ENCODE peak calls at places on chromosome 5, in four cellular contexts. One of them, this sample, is unnamed.
A peak's percentile ranks its signal among the peaks of the same experiment; 100 is the strongest.

GRCh38 chr5:135126688-135127603 is 92.9 kb upstream of the PITX1 start:
- DNase-seq in GM12878: no peak
- DNase-seq in HepG2: no peak
- DNase-seq in K562: no peak
- DNase-seq in this sample: no peak

GRCh38 chr5:167802755-167803431 is 488.6 kb upstream of the WWC1 start:
- DNase-seq in GM12878: no peak
- DNase-seq in HepG2: no peak
- DNase-seq in K562: no peak
- DNase-seq in this sample: no peak

GRCh38 chr5:1259806-1260480 is 34.8 kb downstream of the SLC6A18 start:
- DNase-seq in GM12878: no peak
- DNase-seq in HepG2: no peak
- DNase-seq in K562: no peak
- DNase-seq in this sample: no peak

GRCh38 chr5:141841781-141842180 is 36.4 kb downstream of the PCDH1 start:
- DNase-seq in GM12878: no peak
- DNase-seq in HepG2: no peak
- DNase-seq in K562: no peak
- DNase-seq in this sample: no peak

GRCh38 chr5:10219068-10219467 is 30.6 kb downstream of the ATPSCKMT start:
- DNase-seq in GM12878: no peak
- DNase-seq in HepG2: no peak
- DNase-seq in K562: no peak
- DNase-seq in this sample: no peak

GRCh38 chr5:179825655-179826182 is 5.0 kb downstream of the SQSTM1 start:
- DNase-seq in GM12878: no peak
- DNase-seq in HepG2: peak; percentile 93
- DNase-seq in K562: no peak
- DNase-seq in this sample: no peak

GRCh38 chr5:125470503-125470902 is 724.1 kb upstream of the ZNF608 start:
- DNase-seq in GM12878: no peak
- DNase-seq in HepG2: no peak
- DNase-seq in K562: no peak
- DNase-seq in this sample: no peak

GRCh38 chr5:142866563-142867275 is 96.5 kb downstream of the ARHGAP26 start:
- DNase-seq in GM12878: peak; percentile 26
- DNase-seq in HepG2: peak; percentile 74
- DNase-seq in K562: peak; percentile 65
- DNase-seq in this sample: peak; percentile 66

GRCh38 chr5:164375051-164375450 is 869.6 kb downstream of the MAT2B start:
- DNase-seq in GM12878: no peak
- DNase-seq in HepG2: no peak
- DNase-seq in K562: no peak
- DNase-seq in this sample: no peak

GRCh38 chr5:65262590-65263189 is 219.0 kb downstream of the ADAMTS6 start:
- DNase-seq in GM12878: no peak
- DNase-seq in HepG2: no peak
- DNase-seq in K562: peak; percentile 55
- DNase-seq in this sample: no peak

GRCh38 chr5:51347704-51348103 is 35.5 kb upstream of the ISL1 start:
- DNase-seq in GM12878: no peak
- DNase-seq in HepG2: peak; percentile 4
- DNase-seq in K562: no peak
- DNase-seq in this sample: no peak
- TF ChIP-seq FOXK2 in GM12878: no peak
- TF ChIP-seq FOXK2 in HepG2: no peak
- TF ChIP-seq FOXK2 in K562: no peak
- TF ChIP-seq FOXK2 in this sample: no peak

DNA sequence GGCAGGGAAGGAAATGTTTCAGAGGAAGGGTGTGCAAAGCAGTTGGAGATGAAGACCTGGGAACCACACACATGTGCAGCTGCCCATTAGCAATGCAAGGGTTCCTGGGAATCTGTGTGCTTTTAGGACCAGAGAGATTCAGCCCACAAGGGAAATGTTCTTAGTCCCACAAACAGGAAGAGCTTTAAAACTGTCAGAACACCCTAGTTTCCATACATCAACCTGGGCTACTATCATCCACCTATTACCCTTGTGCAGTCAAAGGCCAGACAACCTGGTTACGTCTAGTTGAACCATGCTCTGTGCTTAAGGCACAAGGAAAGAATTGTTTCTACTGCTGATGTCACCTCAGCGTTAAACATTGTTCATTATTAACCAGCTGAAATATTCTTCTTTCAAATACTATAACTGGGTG is 7.5 kb downstream of the LHFPL2 start:
- DNase-seq in GM12878: peak; percentile 11
- DNase-seq in HepG2: peak; percentile 87
- DNase-seq in K562: no peak
- DNase-seq in this sample: no peak
- TF ChIP-seq FOXK2 in GM12878: no peak
- TF ChIP-seq FOXK2 in HepG2: no peak
- TF ChIP-seq FOXK2 in K562: no peak
- TF ChIP-seq FOXK2 in this sample: no peak

GRCh38 chr5:110957934-110958333 is 113.6 kb upstream of the TSLP start:
- DNase-seq in GM12878: no peak
- DNase-seq in HepG2: no peak
- DNase-seq in K562: no peak
- DNase-seq in this sample: no peak
- TF ChIP-seq FOXK2 in GM12878: no peak
- TF ChIP-seq FOXK2 in HepG2: no peak
- TF ChIP-seq FOXK2 in K562: no peak
- TF ChIP-seq FOXK2 in this sample: no peak

GRCh38 chr5:84265739-84266464 is 118.8 kb downstream of the EDIL3 start:
- DNase-seq in GM12878: no peak
- DNase-seq in HepG2: no peak
- DNase-seq in K562: no peak
- DNase-seq in this sample: no peak
- TF ChIP-seq FOXK2 in GM12878: no peak
- TF ChIP-seq FOXK2 in HepG2: no peak
- TF ChIP-seq FOXK2 in K562: no peak
- TF ChIP-seq FOXK2 in this sample: no peak

GRCh38 chr5:57895766-57896165 is 413.2 kb upstream of the ACTBL2 start:
- DNase-seq in GM12878: no peak
- DNase-seq in HepG2: no peak
- DNase-seq in K562: no peak
- DNase-seq in this sample: no peak
- TF ChIP-seq FOXK2 in GM12878: no peak
- TF ChIP-seq FOXK2 in HepG2: no peak
- TF ChIP-seq FOXK2 in K562: no peak
- TF ChIP-seq FOXK2 in this sample: no peak

This sample was measured in HEK293T.